ENCODE peak calls at places on chromosomes 16 and 17, in five cellular contexts. L is lower leg skin, D is thoracic aorta, Z is cardiac fibroblast, Q is PC-3. O is an unnamed sample.

GRCh38 chr16:47043200-47043599 is 69.7 kb upstream of the DNAJA2 start:
- DNase-seq in L (no peak), D (no peak), Z (no peak), Q (no peak), O (no peak)

GRCh38 chr16:54926166-54926838 is 4.4 kb upstream of the IRX5 start:
- DNase-seq in L (no peak), D (no peak), Z (no peak), Q (no peak), O (no peak)

GRCh38 chr17:379531-380200 is 27.1 kb upstream of the RPH3AL start:
- DNase-seq in L (peak; percentile 72), D (no peak), Z (no peak), Q (no peak), O (no peak)

GRCh38 chr16:57361384-57361783 is 2.8 kb downstream of the CCL22 start:
- DNase-seq in L (no peak), D (no peak), Z (no peak), Q (no peak), O (no peak)

GRCh38 chr16:3513892-3514600 is 13.2 kb downstream of the CLUAP1 start:
- DNase-seq in L (peak; percentile 34), D (no peak), Z (no peak), Q (no peak), O (no peak)

GRCh38 chr16:26599786-26600107 is 467.0 kb upstream of the C16orf82 start:
- DNase-seq in L (no peak), D (no peak), Z (no peak), Q (no peak), O (no peak)

GRCh38 chr17:61492759-61493526 is 40.7 kb downstream of the TBX4 start:
- DNase-seq in L (no peak), D (no peak), Z (peak; percentile 21), Q (no peak), O (no peak)

GRCh38 chr17:79089720-79090502 is 15.3 kb downstream of the ENGASE start:
- DNase-seq in L (no peak), D (no peak), Z (no peak), Q (no peak), O (no peak)

GRCh38 chr17:17606416-17607000 is 15.0 kb upstream of the PEMT start:
- DNase-seq in L (no peak), D (no peak), Z (no peak), Q (no peak), O (no peak)

GRCh38 chr17:74770498-74771318 is 5.4 kb downstream of the NAT9 start:
- DNase-seq in L (no peak), D (no peak), Z (peak; percentile 52), Q (peak; percentile 75), O (peak; percentile 91)

GRCh38 chr16:80174416-80174815 is 366.4 kb upstream of the DYNLRB2 start:
- DNase-seq in L (no peak), D (no peak), Z (peak; percentile 73), Q (peak; percentile 23), O (no peak)

GRCh38 chr16:80369559-80369958 is 171.2 kb upstream of the DYNLRB2 start:
- DNase-seq in L (no peak), D (no peak), Z (peak; percentile 58), Q (peak; percentile 25), O (peak; percentile 22)

GRCh38 chr17:62637809-62638208 is 10.3 kb downstream of the MRC2 start:
- DNase-seq in L (no peak), D (no peak), Z (no peak), Q (no peak), O (no peak)

GRCh38 chr16:30972872-30973271 is 12.1 kb upstream of the HSD3B7 start:
- DNase-seq in L (no peak), D (no peak), Z (no peak), Q (no peak), O (no peak)

GRCh38 chr16:85220125-85220839 is 108.0 kb upstream of the CIBAR2 start:
- DNase-seq in L (no peak), D (no peak), Z (peak; percentile 89), Q (peak; percentile 62), O (peak; percentile 28)

GRCh38 chr17:79082311-79083190 is 7.9 kb downstream of the ENGASE start:
- DNase-seq in L (no peak), D (no peak), Z (peak; percentile 53), Q (peak; percentile 73), O (peak; percentile 56)

GRCh38 chr17:74519951-74520553 is 11.2 kb downstream of the CD300LB start:
- DNase-seq in L (peak; percentile 80), D (no peak), Z (no peak), Q (no peak), O (no peak)

GRCh38 chr16:51535591-51535990 is 384.5 kb upstream of the SALL1 start:
- DNase-seq in L (no peak), D (no peak), Z (no peak), Q (no peak), O (no peak)

GRCh38 chr16:77868478-77868877 is 80.1 kb downstream of the VAT1L start:
- DNase-seq in L (peak; percentile 58), D (no peak), Z (no peak), Q (no peak), O (no peak)

GRCh38 chr16:89623511-89624232 is 10.2 kb downstream of the DPEP1 start:
- DNase-seq in L (no peak), D (no peak), Z (peak; percentile 44), Q (no peak), O (no peak)

GRCh38 chr16:17386229-17386628 is 84.5 kb downstream of the XYLT1 start:
- DNase-seq in L (no peak), D (no peak), Z (no peak), Q (no peak), O (no peak)

GRCh38 chr17:40065041-40065770 is 2.4 kb downstream of the THRA start:
- DNase-seq in L (no peak), D (no peak), Z (peak; percentile 48), Q (no peak), O (peak; percentile 89)

GRCh38 chr17:38667787-38668122 is 7.0 kb downstream of the EPOP start:
- DNase-seq in L (no peak), D (no peak), Z (no peak), Q (no peak), O (no peak)

GRCh38 chr17:27570578-27570914 is 60.4 kb upstream of the LGALS9 start:
- DNase-seq in L (no peak), D (no peak), Z (no peak), Q (no peak), O (no peak)

GRCh38 chr17:79338589-79338988 is 264.0 kb downstream of the ENGASE start:
- DNase-seq in L (no peak), D (no peak), Z (no peak), Q (peak; percentile 44), O (no peak)

GRCh38 chr17:7476951-7477350 is 2.5 kb downstream of the ZBTB4 start:
- DNase-seq in L (no peak), D (no peak), Z (no peak), Q (no peak), O (no peak)

GRCh38 chr17:7478276-7479138 is 924 bp downstream of the ZBTB4 start:
- DNase-seq in L (peak; percentile 92), D (no peak), Z (peak; percentile 53), Q (peak; percentile 13), O (peak; percentile 35)

GRCh38 chr17:7477392-7478275 is 1.8 kb downstream of the ZBTB4 start:
- DNase-seq in L (peak; percentile 93), D (no peak), Z (peak; percentile 77), Q (peak; percentile 11), O (peak; percentile 26)

GRCh38 chr17:7479139-7479388 is 367 bp downstream of the ZBTB4 start:
- DNase-seq in L (no peak), D (no peak), Z (no peak), Q (no peak), O (no peak)

DNA sequence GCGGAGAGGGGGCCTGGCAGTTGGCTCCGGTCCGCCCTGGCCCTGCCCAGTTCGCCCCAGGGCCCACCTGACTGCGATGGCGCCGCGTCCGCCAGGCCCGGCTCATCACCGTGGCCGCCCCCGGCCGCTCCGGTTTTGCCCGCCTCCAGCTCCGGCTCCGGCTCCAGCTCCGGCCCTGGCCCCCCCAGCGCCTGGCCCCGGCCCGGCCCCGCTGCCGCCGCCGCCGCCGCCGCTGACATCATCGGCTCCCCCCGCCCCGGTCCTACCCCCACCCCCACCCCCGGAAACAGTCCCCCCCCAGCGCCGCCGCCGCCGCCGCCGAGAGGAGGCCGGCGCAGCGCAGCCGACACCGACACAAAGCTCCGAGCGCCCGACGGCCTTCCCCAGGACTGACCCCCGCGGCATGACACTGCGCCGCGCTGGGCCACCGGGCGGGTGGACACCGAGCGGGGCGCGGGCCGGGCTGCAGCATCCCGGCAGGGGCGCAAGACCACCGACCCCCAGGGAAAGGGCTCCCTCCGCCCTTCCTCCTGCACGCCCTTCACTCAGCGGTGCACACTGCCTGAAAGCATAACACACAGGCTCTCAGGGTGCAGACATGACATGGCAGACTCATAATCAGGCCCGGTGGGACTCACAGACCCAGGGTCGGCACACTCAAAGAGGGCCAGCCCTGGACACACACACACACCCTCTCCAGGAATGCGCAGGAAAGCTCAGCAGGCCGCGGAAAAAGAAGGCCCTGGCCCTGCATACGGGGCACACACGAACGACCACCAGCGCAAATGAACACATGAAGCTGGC is at the start of gene ZBTB4:
- DNase-seq in L (peak; percentile 92), D (no peak), Z (peak; percentile 55), Q (peak; percentile 37), O (peak; percentile 43)
- TF ChIP-seq CTCF in L (no peak), D (no peak), Z (no peak), Q (no peak), O (no peak)

GRCh38 chr17:35086931-35087573 is 23.5 kb upstream of the RFFL start:
- DNase-seq in L (no peak), D (no peak), Z (no peak), Q (peak; percentile 64), O (peak; percentile 30)

GRCh38 chr17:35088911-35089845 is 25.7 kb upstream of the RFFL start:
- DNase-seq in L (peak; percentile 97), D (peak; percentile 48), Z (peak; percentile 85), Q (peak; percentile 83), O (peak; percentile 92)

GRCh38 chr17:35088647-35088910 is 25.1 kb upstream of the RFFL start:
- DNase-seq in L (peak; percentile 91), D (no peak), Z (no peak), Q (no peak), O (no peak)

GRCh38 chr17:35086164-35086563 is 22.7 kb upstream of the RFFL start:
- DNase-seq in L (no peak), D (no peak), Z (no peak), Q (no peak), O (no peak)

GRCh38 chr17:35087731-35088646 is 24.5 kb upstream of the RFFL start:
- DNase-seq in L (no peak), D (no peak), Z (peak; percentile 55), Q (peak; percentile 47), O (peak; percentile 31)
- TF ChIP-seq CTCF in L (no peak), D (no peak), Z (no peak), Q (no peak), O (no peak)

DNA sequence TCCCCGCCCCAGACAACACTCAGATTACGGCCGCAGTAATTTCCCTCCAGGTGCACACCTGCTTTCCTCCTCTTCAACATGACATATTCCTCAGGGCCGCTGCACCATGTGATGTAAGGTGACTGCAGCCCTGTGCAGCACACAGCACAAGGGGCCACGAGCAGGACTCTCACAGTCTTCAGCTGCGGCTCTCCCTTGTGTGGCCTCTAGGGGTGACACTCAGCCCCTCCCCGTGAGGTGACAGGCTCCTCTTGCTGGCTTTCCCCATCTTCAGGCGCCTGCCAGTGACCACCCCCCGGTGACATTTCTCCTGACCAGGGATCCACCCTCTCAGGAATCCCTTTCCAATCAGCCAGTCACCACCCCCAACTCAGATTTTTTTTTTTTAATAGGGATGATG is 31.3 kb upstream of the ABCC3 start:
- DNase-seq in L (no peak), D (no peak), Z (no peak), Q (no peak), O (peak; percentile 47)
- TF ChIP-seq CTCF in L (no peak), D (no peak), Z (no peak), Q (peak; percentile 42), O (no peak)

GRCh38 chr17:32588982-32589381 is 102.2 kb downstream of the CDK5R1 start:
- DNase-seq in L (no peak), D (no peak), Z (no peak), Q (peak; percentile 33), O (peak; percentile 10)
- TF ChIP-seq CTCF in L (no peak), D (no peak), Z (peak; percentile 17), Q (peak; percentile 47), O (peak; percentile 27)

GRCh38 chr17:4366312-4367063 is at the start of gene UBE2G1:
- DNase-seq in L (peak; percentile 100), D (peak; percentile 90), Z (peak; percentile 98), Q (peak; percentile 94), O (peak; percentile 95)
- TF ChIP-seq CTCF in L (no peak), D (no peak), Z (peak; percentile 19), Q (peak; percentile 22), O (no peak)